ENCODE peak calls at places on chromosome 17, in five cellular contexts. S, U, V, K and I are unnamed samples.

GRCh38 chr17:29212681-29213121 is 32.5 kb upstream of the MYO18A start:
- DNase-seq in S (no peak), U (no peak), V (no peak), K (no peak), I (no peak)

GRCh38 chr17:63039899-63040602 is 74.0 kb downstream of the TANC2 start:
- DNase-seq in S (no peak), U (no peak), V (no peak), K (no peak), I (no peak)

GRCh38 chr17:62653831-62654829 is 26.7 kb downstream of the MRC2 start:
- DNase-seq in S (no peak), U (no peak), V (no peak), K (no peak), I (no peak)

GRCh38 chr17:17750881-17751280 is 69.6 kb downstream of the RAI1 start:
- DNase-seq in S (no peak), U (no peak), V (no peak), K (no peak), I (no peak)

GRCh38 chr17:31573861-31574260 is 182.4 kb downstream of the RAB11FIP4 start:
- DNase-seq in S (no peak), U (no peak), V (no peak), K (no peak), I (no peak)

GRCh38 chr17:80877095-80877828 is 114.4 kb upstream of the CHMP6 start:
- DNase-seq in S (no peak), U (no peak), V (no peak), K (no peak), I (no peak)

GRCh38 chr17:45334701-45335677 is 18.2 kb upstream of the MAP3K14 start:
- DNase-seq in S (no peak), U (no peak), V (no peak), K (no peak), I (no peak)

GRCh38 chr17:21539146-21539545 is 153.2 kb upstream of the KCNJ18 start:
- DNase-seq in S (no peak), U (no peak), V (no peak), K (no peak), I (no peak)

GRCh38 chr17:49525831-49526741 is 31.0 kb downstream of the NGFR start:
- DNase-seq in S (no peak), U (no peak), V (no peak), K (no peak), I (no peak)

GRCh38 chr17:1294157-1294717 is 14.8 kb downstream of the TRARG1 start:
- DNase-seq in S (no peak), U (no peak), V (peak), K (peak), I (no peak)

GRCh38 chr17:2054740-2055493 is at the start of gene HIC1:
- DNase-seq in S (peak), U (no peak), V (peak), K (peak), I (no peak)

GRCh38 chr17:69450131-69450530 is 35.6 kb downstream of the MAP2K6 start:
- DNase-seq in S (no peak), U (no peak), V (no peak), K (no peak), I (no peak)